ENCODE peak calls at places on chromosomes 11 and 22, in four cellular contexts. One of them, this sample, is unnamed. For H3K4me1, the result is how much of the 10 kb centered on the place peaks cover.

GRCh38 chr11:74024630-74025029 is 15.7 kb upstream of the UCP3 start:
- DNase-seq in SK-N-SH: no peak
- DNase-seq in HepG2: no peak
- DNase-seq in A549: no peak
- DNase-seq in this sample: peak

GRCh38 chr11:1854132-1854948 is 1.5 kb downstream of the LSP1 start:
- DNase-seq in A549: no peak
- DNase-seq in SK-N-SH: no peak
- DNase-seq in HepG2: no peak
- DNase-seq in this sample: no peak

GRCh38 chr11:72441647-72442267 is 7.4 kb upstream of the CLPB start:
- DNase-seq in A549: no peak
- DNase-seq in HepG2: no peak
- DNase-seq in SK-N-SH: no peak
- DNase-seq in this sample: peak

GRCh38 chr22:37898441-37899181 is 7.5 kb upstream of the MICALL1 start:
- DNase-seq in HepG2: peak
- DNase-seq in SK-N-SH: no peak
- DNase-seq in A549: peak
- DNase-seq in this sample: no peak

GRCh38 chr11:6209801-6210200 is 4.4 kb downstream of the C11orf42 start:
- DNase-seq in SK-N-SH: no peak
- DNase-seq in A549: no peak
- DNase-seq in HepG2: no peak
- DNase-seq in this sample: no peak

GRCh38 chr11:96035031-96035743 is 111.3 kb upstream of the MTMR2 start:
- DNase-seq in HepG2: no peak
- DNase-seq in SK-N-SH: no peak
- DNase-seq in A549: no peak
- DNase-seq in this sample: no peak

GRCh38 chr11:44868021-44868420 is 82.7 kb downstream of the TP53I11 start:
- DNase-seq in A549: no peak
- DNase-seq in SK-N-SH: peak
- DNase-seq in HepG2: no peak
- DNase-seq in this sample: no peak

GRCh38 chr11:65479184-65480145 is 19.4 kb upstream of the MALAT1 start:
- DNase-seq in SK-N-SH: peak
- DNase-seq in A549: peak
- DNase-seq in HepG2: no peak
- DNase-seq in this sample: peak

GRCh38 chr11:557328-558132 is 3.0 kb downstream of the LMNTD2 start:
- DNase-seq in A549: no peak
- DNase-seq in SK-N-SH: no peak
- DNase-seq in HepG2: no peak
- DNase-seq in this sample: no peak

GRCh38 chr11:112267188-112267591 is 6.5 kb upstream of the PLET1 start:
- DNase-seq in SK-N-SH: no peak
- DNase-seq in A549: no peak
- DNase-seq in HepG2: peak
- DNase-seq in this sample: no peak

GRCh38 chr11:17267576-17267975 is 9.0 kb upstream of the NUCB2 start:
- DNase-seq in SK-N-SH: no peak
- DNase-seq in A549: peak
- DNase-seq in HepG2: no peak
- DNase-seq in this sample: peak

GRCh38 chr11:128324531-128325141 is 262.7 kb downstream of the ETS1 start:
- DNase-seq in A549: no peak
- DNase-seq in SK-N-SH: no peak
- DNase-seq in HepG2: no peak
- DNase-seq in this sample: no peak

GRCh38 chr11:112655386-112655785 is 305.8 kb upstream of the NCAM1 start:
- DNase-seq in HepG2: no peak
- DNase-seq in A549: no peak
- DNase-seq in SK-N-SH: no peak
- DNase-seq in this sample: no peak

GRCh38 chr11:116661056-116661455 is 111.7 kb downstream of the BUD13 start:
- DNase-seq in SK-N-SH: no peak
- DNase-seq in A549: no peak
- DNase-seq in HepG2: peak
- DNase-seq in this sample: no peak

GRCh38 chr11:13042873-13043338 is 33.8 kb downstream of the RASSF10 start:
- DNase-seq in HepG2: peak
- DNase-seq in SK-N-SH: no peak
- DNase-seq in A549: peak
- DNase-seq in this sample: no peak

GRCh38 chr22:35450824-35451541 is 51.0 kb downstream of the MCM5 start:
- DNase-seq in SK-N-SH: no peak
- DNase-seq in A549: no peak
- DNase-seq in HepG2: no peak
- DNase-seq in this sample: no peak

GRCh38 chr11:11580831-11581492 is 40.8 kb downstream of the GALNT18 start:
- DNase-seq in HepG2: no peak
- DNase-seq in SK-N-SH: peak
- DNase-seq in A549: no peak
- DNase-seq in this sample: no peak

GRCh38 chr11:10222399-10222798 is 71.6 kb downstream of the SBF2 start:
- DNase-seq in HepG2: no peak
- DNase-seq in A549: no peak
- DNase-seq in SK-N-SH: no peak
- DNase-seq in this sample: no peak

GRCh38 chr11:45180888-45181594 is 34.6 kb downstream of the PRDM11 start:
- DNase-seq in A549: peak
- DNase-seq in HepG2: no peak
- DNase-seq in SK-N-SH: peak
- DNase-seq in this sample: peak

GRCh38 chr11:116312560-116313340 is 460.0 kb downstream of the BUD13 start:
- DNase-seq in SK-N-SH: peak
- DNase-seq in HepG2: no peak
- DNase-seq in A549: peak
- DNase-seq in this sample: peak

GRCh38 chr11:77400306-77400705 is 73.6 kb downstream of the PAK1 start:
- DNase-seq in SK-N-SH: no peak
- DNase-seq in HepG2: no peak
- DNase-seq in A549: no peak
- DNase-seq in this sample: no peak

GRCh38 chr22:46007003-46007847 is 30.3 kb upstream of the WNT7B start:
- DNase-seq in HepG2: no peak
- DNase-seq in SK-N-SH: peak
- DNase-seq in A549: peak
- DNase-seq in this sample: peak

GRCh38 chr11:30967579-30967978 is 381.4 kb upstream of the MPPED2 start:
- DNase-seq in A549: no peak
- DNase-seq in HepG2: no peak
- DNase-seq in SK-N-SH: no peak
- DNase-seq in this sample: no peak

GRCh38 chr11:129935723-129936122 is 40.3 kb upstream of the NFRKB start:
- DNase-seq in HepG2: no peak
- DNase-seq in A549: no peak
- DNase-seq in SK-N-SH: no peak
- DNase-seq in this sample: no peak

GRCh38 chr11:63914896-63915681 is 1.9 kb downstream of the RCOR2 start:
- DNase-seq in A549: no peak
- DNase-seq in SK-N-SH: peak
- DNase-seq in HepG2: no peak
- DNase-seq in this sample: no peak

GRCh38 chr11:17528181-17528691 is 16.0 kb downstream of the USH1C start:
- DNase-seq in HepG2: peak
- DNase-seq in A549: peak
- DNase-seq in SK-N-SH: peak
- DNase-seq in this sample: peak

GRCh38 chr11:86484164-86484794 is 109.6 kb downstream of the CCDC81 start:
- DNase-seq in HepG2: peak
- DNase-seq in A549: peak
- DNase-seq in SK-N-SH: no peak
- DNase-seq in this sample: peak

GRCh38 chr11:126459691-126460404 is 104.4 kb downstream of the ST3GAL4 start:
- DNase-seq in HepG2: no peak
- DNase-seq in SK-N-SH: no peak
- DNase-seq in A549: no peak
- DNase-seq in this sample: no peak

GRCh38 chr22:42855211-42855610 is 1.9 kb downstream of the ARFGAP3 start:
- DNase-seq in SK-N-SH: no peak
- DNase-seq in HepG2: no peak
- DNase-seq in A549: no peak
- DNase-seq in this sample: no peak

GRCh38 chr22:22061085-22062077 is 78.8 kb upstream of the TOP3B start:
- DNase-seq in HepG2: peak
- DNase-seq in SK-N-SH: no peak
- DNase-seq in A549: peak
- DNase-seq in this sample: no peak

GRCh38 chr11:17256512-17256911 is 20.0 kb upstream of the NUCB2 start:
- DNase-seq in A549: peak
- DNase-seq in HepG2: no peak
- DNase-seq in SK-N-SH: no peak
- DNase-seq in this sample: peak

GRCh38 chr11:82326853-82327252 is 406.8 kb downstream of the FAM181B start:
- DNase-seq in SK-N-SH: no peak
- DNase-seq in A549: no peak
- DNase-seq in HepG2: no peak
- DNase-seq in this sample: no peak

GRCh38 chr11:42524534-42525227 is 787.1 kb upstream of the API5 start:
- DNase-seq in A549: peak
- DNase-seq in HepG2: peak
- DNase-seq in SK-N-SH: peak
- DNase-seq in this sample: peak

GRCh38 chr11:120808616-120809050 is 215.3 kb upstream of the TBCEL start:
- DNase-seq in HepG2: peak
- DNase-seq in A549: peak
- DNase-seq in SK-N-SH: no peak
- DNase-seq in this sample: no peak

GRCh38 chr11:47179655-47179991 is 2.9 kb upstream of the ARFGAP2 start:
- DNase-seq in A549: peak
- DNase-seq in HepG2: peak
- DNase-seq in SK-N-SH: peak
- DNase-seq in this sample: peak

GRCh38 chr11:46381046-46381835 is at the start of gene MDK:
- DNase-seq in HepG2: peak
- DNase-seq in A549: no peak
- DNase-seq in SK-N-SH: peak
- DNase-seq in this sample: peak

GRCh38 chr11:47489395-47489755 is 40.4 kb upstream of the RAPSN start:
- DNase-seq in A549: no peak
- DNase-seq in HepG2: no peak
- DNase-seq in SK-N-SH: no peak
- DNase-seq in this sample: no peak

GRCh38 chr11:24509114-24509513 is 12.3 kb downstream of the LUZP2 start:
- DNase-seq in HepG2: no peak
- DNase-seq in SK-N-SH: peak
- DNase-seq in A549: no peak
- DNase-seq in this sample: peak

GRCh38 chr11:62008177-62008576 is 40.7 kb upstream of the FTH1 start:
- DNase-seq in HepG2: no peak
- DNase-seq in SK-N-SH: no peak
- DNase-seq in A549: no peak
- DNase-seq in this sample: no peak

DNA sequence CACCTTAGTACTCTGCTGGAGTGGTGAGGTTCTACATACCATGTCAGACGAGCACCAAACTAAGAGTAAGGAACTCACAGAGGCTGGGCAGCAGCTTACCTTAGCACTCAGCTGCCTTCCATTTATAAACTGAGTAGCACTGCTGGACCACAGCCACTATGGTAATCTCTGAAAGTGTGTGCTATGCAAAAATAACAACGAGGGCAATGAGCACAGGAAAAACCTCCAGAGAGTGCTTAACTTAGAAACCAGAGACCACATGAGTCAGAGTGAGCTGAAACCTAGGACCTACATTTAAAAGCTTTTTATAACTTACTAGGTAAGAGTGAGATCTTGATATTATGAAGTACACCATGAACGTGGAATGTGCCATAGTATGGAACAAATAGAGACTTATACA is 17.1 kb upstream of the CD59 start:
- DNase-seq in HepG2: no peak
- DNase-seq in A549: no peak
- DNase-seq in SK-N-SH: no peak
- DNase-seq in this sample: peak
- TF ChIP-seq MAX in HepG2: no peak
- TF ChIP-seq MAX in A549: no peak
- TF ChIP-seq MAX in SK-N-SH: no peak
- TF ChIP-seq MAX in this sample: no peak

DNA sequence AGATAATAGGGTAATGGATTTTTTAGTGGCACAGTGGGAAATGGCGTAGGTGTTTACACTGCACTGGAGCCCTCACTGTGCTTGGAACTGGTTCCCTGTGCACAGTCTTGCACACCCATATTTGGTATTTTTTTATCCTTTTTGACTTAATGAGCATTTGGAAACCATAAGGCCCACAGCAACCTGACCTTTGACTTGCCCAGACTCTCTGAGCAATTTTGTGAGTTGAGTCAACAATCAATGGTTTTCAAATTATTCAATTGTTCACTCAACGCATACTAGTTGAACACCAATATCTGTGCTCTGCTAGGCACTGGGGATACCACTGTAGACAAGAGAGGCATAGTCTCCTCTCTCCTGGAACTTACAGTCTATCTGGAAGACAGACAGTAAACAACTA is 14.3 kb downstream of the CD44 start:
- DNase-seq in HepG2: no peak
- DNase-seq in SK-N-SH: no peak
- DNase-seq in A549: no peak
- DNase-seq in this sample: no peak
- H3K4me1 ChIP-seq in HepG2: under half
- H3K4me1 ChIP-seq in SK-N-SH: under half
- H3K4me1 ChIP-seq in A549: half or more
- H3K4me1 ChIP-seq in this sample: under half

DNA sequence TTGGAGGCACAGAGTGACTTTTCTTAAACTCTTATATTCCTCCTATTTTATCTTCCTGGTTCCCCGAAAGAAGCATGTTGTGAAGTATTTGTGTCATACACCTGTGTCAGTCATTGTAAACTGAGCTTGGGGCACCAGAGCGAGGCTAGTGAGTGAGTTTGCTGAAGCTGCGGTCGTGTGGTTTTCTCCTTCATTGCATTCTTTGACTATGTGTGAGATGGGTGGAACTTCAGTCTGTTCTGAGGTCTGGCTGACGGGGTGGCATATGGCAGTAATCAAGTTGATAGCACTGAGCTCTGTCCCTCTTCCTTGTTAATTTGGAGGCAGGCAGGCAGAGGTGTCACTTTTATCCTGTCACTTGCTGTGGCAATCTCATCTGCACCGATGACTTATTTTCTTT is 4.2 kb downstream of the VPS26B start:
- DNase-seq in A549: no peak
- DNase-seq in HepG2: no peak
- DNase-seq in SK-N-SH: no peak
- DNase-seq in this sample: no peak
- TF ChIP-seq MAX in A549: no peak
- TF ChIP-seq MAX in HepG2: no peak
- TF ChIP-seq MAX in SK-N-SH: no peak
- TF ChIP-seq MAX in this sample: no peak

DNA sequence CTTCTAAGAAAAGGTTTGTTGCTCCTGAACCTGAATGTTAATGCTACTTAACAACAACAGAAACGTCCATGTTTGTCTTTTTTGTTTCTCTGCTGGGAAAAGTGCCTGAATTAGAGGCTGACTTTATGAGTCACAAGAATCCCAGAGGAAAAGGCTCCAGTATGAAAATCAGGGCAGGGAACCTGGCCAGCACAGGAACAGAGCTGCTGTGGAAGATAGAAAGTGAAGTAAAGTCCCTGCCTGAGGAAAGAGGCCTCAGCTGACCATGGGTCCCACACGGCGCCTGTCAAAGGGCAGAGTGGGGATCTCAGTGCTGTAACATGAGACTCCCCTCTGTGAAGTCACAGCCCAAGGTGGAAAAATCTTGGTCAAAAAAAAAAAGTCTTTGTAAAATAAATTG is 632.3 kb upstream of the CCDC90B start:
- DNase-seq in SK-N-SH: no peak
- DNase-seq in A549: no peak
- DNase-seq in HepG2: no peak
- DNase-seq in this sample: no peak
- H3K4me1 ChIP-seq in SK-N-SH: under half
- H3K4me1 ChIP-seq in A549: under half
- H3K4me1 ChIP-seq in HepG2: under half
- H3K4me1 ChIP-seq in this sample: under half

This sample was measured in endothelial cell of umbilical vein.